ENCODE peak calls at places on chromosomes 13 and 19, in six cellular contexts. G is EL; V is stimulated activated CD4-positive, alpha-beta T cell treated with anti-CD3 and anti-CD28 coated beads, Interleukin-1b, Interleukin-23, amount 100 ng/mL, for 1 hour; E is heart left ventricle; R is activated naive CD8-positive, alpha-beta T cell treated with anti-CD3 and anti-CD28 coated beads for 36 hours; K is heart right ventricle. J is an unnamed sample.

GRCh38 chr19:1747285-1748114 is 5.8 kb upstream of the ONECUT3 start:
- DNase-seq in E (no peak), K (no peak), G (peak; percentile 89), V (peak; percentile 33), R (peak; percentile 67), J (no peak)

GRCh38 chr13:103133551-103133950 is 67.3 kb upstream of the SLC10A2 start:
- DNase-seq in K (no peak), E (no peak), G (no peak), R (no peak), V (no peak), J (no peak)

GRCh38 chr13:23289917-23290357 is 109.2 kb downstream of the SGCG start:
- DNase-seq in V (no peak), G (peak; percentile 65), R (no peak), K (peak; percentile 49), E (peak; percentile 32), J (no peak)

GRCh38 chr13:99191900-99192399 is 8.7 kb upstream of the UBAC2 start:
- DNase-seq in V (no peak), R (no peak), E (no peak), G (peak; percentile 18), K (no peak), J (no peak)

GRCh38 chr13:111559612-111560423 is 239.4 kb downstream of the TEX29 start:
- DNase-seq in K (no peak), R (no peak), E (no peak), V (no peak), G (no peak), J (no peak)

GRCh38 chr13:109869312-109870237 is 83.2 kb upstream of the IRS2 start:
- DNase-seq in E (peak; percentile 73), G (peak; percentile 61), K (peak; percentile 80), V (no peak), R (peak; percentile 41), J (peak; percentile 88)

GRCh38 chr19:31675187-31675913 is 326.1 kb upstream of the TSHZ3 start:
- DNase-seq in G (peak; percentile 16), E (no peak), K (no peak), V (no peak), R (no peak), J (no peak)

GRCh38 chr19:50315773-50316448 is 13.3 kb downstream of the KCNC3 start:
- DNase-seq in E (no peak), R (peak; percentile 52), K (no peak), G (no peak), V (no peak), J (peak; percentile 60)

GRCh38 chr13:29754486-29754806 is 96.0 kb downstream of the UBL3 start:
- DNase-seq in R (peak; percentile 19), E (no peak), G (peak; percentile 39), K (no peak), V (no peak), J (no peak)

GRCh38 chr19:28680091-28680490 is 532.9 kb downstream of the UQCRFS1 start:
- DNase-seq in R (no peak), E (no peak), K (no peak), G (no peak), V (no peak), J (no peak)

GRCh38 chr13:20271441-20271840 is 39.3 kb upstream of the GJB6 start:
- DNase-seq in E (no peak), V (no peak), G (no peak), R (no peak), K (no peak), J (no peak)